ENCODE peak calls at places on chromosomes 2 and 18, in ten cellular contexts. U, W, Z, X, G, C, Y, P, K and S are unnamed samples.

GRCh38 chr2:41900299-41900698 is 147.5 kb upstream of the PKDCC start:
- DNase-seq in Z (no peak), W (no peak), K (no peak), Y (no peak), P (no peak), G (no peak), C (no peak), U (no peak), X (no peak), S (no peak)

GRCh38 chr2:120814352-120814751 is 78.7 kb downstream of the GLI2 start:
- DNase-seq in W (no peak), C (no peak), Z (no peak), K (no peak), U (no peak), G (no peak), P (no peak), X (no peak), Y (no peak), S (no peak)

GRCh38 chr2:223632826-223633225 is 30.7 kb upstream of the SCG2 start:
- DNase-seq in W (no peak), Z (no peak), C (no peak), P (no peak), U (no peak), Y (no peak), X (no peak), G (no peak), K (no peak), S (no peak)

GRCh38 chr2:216103213-216103612 is 5.9 kb upstream of the XRCC5 start:
- DNase-seq in X (no peak), C (no peak), Y (no peak), P (no peak), U (no peak), W (no peak), Z (no peak), K (no peak), G (no peak), S (no peak)

GRCh38 chr2:23096905-23097602 is 287.9 kb upstream of the KLHL29 start:
- DNase-seq in C (no peak), Z (no peak), Y (no peak), U (no peak), P (no peak), K (no peak), W (no peak), G (no peak), X (no peak), S (no peak)

GRCh38 chr2:222753251-222753824 is 81.9 kb downstream of the MOGAT1 start:
- DNase-seq in W (no peak), P (no peak), Z (no peak), Y (no peak), X (peak), G (no peak), C (no peak), K (no peak), U (peak), S (no peak)

GRCh38 chr2:12087671-12088380 is 341.4 kb downstream of the LPIN1 start:
- DNase-seq in U (no peak), Y (no peak), G (no peak), C (no peak), W (no peak), Z (no peak), P (no peak), K (no peak), X (no peak), S (no peak)

GRCh38 chr2:174606336-174606735 is 8.7 kb upstream of the WIPF1 start:
- DNase-seq in X (no peak), G (peak), P (no peak), W (no peak), K (no peak), U (no peak), C (no peak), Z (no peak), Y (no peak), S (no peak)

GRCh38 chr2:99881901-99882591 is 260.3 kb downstream of the AFF3 start:
- DNase-seq in P (no peak), G (no peak), Z (no peak), Y (no peak), K (no peak), W (no peak), X (no peak), C (no peak), U (no peak), S (peak)

GRCh38 chr2:220736778-220737177 is 835.3 kb downstream of the EPHA4 start:
- DNase-seq in G (no peak), K (no peak), Y (no peak), Z (no peak), C (no peak), P (no peak), U (no peak), X (no peak), W (no peak), S (no peak)

GRCh38 chr2:127084611-127085031 is 22.3 kb downstream of the BIN1 start:
- DNase-seq in G (no peak), U (no peak), W (no peak), K (no peak), C (no peak), X (no peak), Z (no peak), P (no peak), Y (no peak), S (no peak)

GRCh38 chr2:95023222-95023597 is 2.3 kb upstream of the MAL start:
- DNase-seq in G (no peak), K (no peak), C (no peak), Y (no peak), Z (peak), P (no peak), W (peak), X (no peak), U (no peak), S (no peak)

GRCh38 chr2:102041351-102041750 is 49.6 kb downstream of the IL1R2 start:
- DNase-seq in G (no peak), W (no peak), K (no peak), X (no peak), Z (no peak), P (no peak), U (no peak), Y (no peak), C (no peak), S (no peak)

GRCh38 chr2:225841314-225841713 is 441.8 kb downstream of the NYAP2 start:
- DNase-seq in W (no peak), K (no peak), C (no peak), Y (no peak), Z (no peak), U (no peak), X (no peak), P (no peak), G (no peak), S (no peak)

GRCh38 chr18:45775241-45775676 is 50.2 kb upstream of the SIGLEC15 start:
- DNase-seq in P (peak), Z (peak), X (no peak), K (no peak), Y (peak), C (no peak), G (peak), U (peak), W (no peak), S (peak)